ENCODE peak calls at places on chromosome 15, in five cellular contexts. G, V, O, X and S are unnamed samples.

GRCh38 chr15:85831415-85832113 is 36.8 kb upstream of the KLHL25 start:
- DNase-seq in G (peak; percentile 73), O (no peak), V (peak; percentile 70), X (peak; percentile 71), S (no peak)

GRCh38 chr15:39618063-39618823 is 37.4 kb downstream of the THBS1 start:
- DNase-seq in V (no peak), X (no peak), G (no peak), O (no peak), S (no peak)

GRCh38 chr15:43165801-43166325 is 19.3 kb upstream of the CCNDBP1 start:
- DNase-seq in V (no peak), X (no peak), O (no peak), G (no peak), S (no peak)

GRCh38 chr15:44812029-44812517 is 75.7 kb downstream of the TRIM69 start:
- DNase-seq in X (peak; percentile 31), O (no peak), V (peak; percentile 76), G (peak; percentile 90), S (no peak)

GRCh38 chr15:40929730-40930429 is 740 bp downstream of the DLL4 start:
- DNase-seq in X (peak; percentile 71), G (peak; percentile 61), V (peak; percentile 63), O (no peak), S (no peak)

GRCh38 chr15:67746022-67746421 is 79.3 kb upstream of the SKOR1 start:
- DNase-seq in V (no peak), G (no peak), O (no peak), X (no peak), S (no peak)

GRCh38 chr15:58228708-58229107 is 90.5 kb downstream of the AQP9 start:
- DNase-seq in O (no peak), X (peak; percentile 47), G (no peak), V (no peak), S (no peak)

GRCh38 chr15:78979456-78980320 is 34.8 kb upstream of the CTSH start:
- DNase-seq in X (peak; percentile 61), O (peak; percentile 66), V (peak; percentile 81), G (peak; percentile 67), S (peak; percentile 59)

GRCh38 chr15:85168642-85169173 is 187.1 kb downstream of the PDE8A start:
- DNase-seq in O (no peak), G (peak; percentile 57), X (no peak), V (peak; percentile 82), S (no peak)

GRCh38 chr15:52528465-52529288 is at the start of gene MYO5A:
- DNase-seq in O (no peak), G (peak; percentile 73), X (peak; percentile 83), V (peak; percentile 68), S (peak; percentile 35)

GRCh38 chr15:45489690-45490238 is 32.8 kb downstream of the SLC30A4 start:
- DNase-seq in X (no peak), V (no peak), O (no peak), G (no peak), S (no peak)

GRCh38 chr15:100937171-100937570 is 18.0 kb downstream of the LRRK1 start:
- DNase-seq in X (no peak), G (no peak), O (no peak), V (no peak), S (no peak)

GRCh38 chr15:60573936-60574335 is 95.0 kb upstream of the ICE2 start:
- DNase-seq in X (no peak), G (peak; percentile 54), V (no peak), O (no peak), S (no peak)

GRCh38 chr15:65085990-65086679 is 9.6 kb downstream of the KBTBD13 start:
- DNase-seq in O (no peak), G (peak; percentile 57), X (peak; percentile 52), V (peak; percentile 38), S (no peak)

GRCh38 chr15:38134252-38134651 is 118.4 kb upstream of the SPRED1 start:
- DNase-seq in G (peak; percentile 10), X (peak; percentile 48), V (no peak), O (no peak), S (no peak)

GRCh38 chr15:70375006-70375409 is 277.3 kb upstream of the TLE3 start:
- DNase-seq in O (no peak), V (no peak), X (no peak), G (no peak), S (no peak)

GRCh38 chr15:64948916-64949315 is 37.2 kb downstream of the ANKDD1A start:
- DNase-seq in G (no peak), O (no peak), V (no peak), X (no peak), S (no peak)

GRCh38 chr15:45134682-45135604 is 5.1 kb downstream of the DUOX1 start:
- DNase-seq in X (no peak), V (peak; percentile 57), G (peak; percentile 51), O (no peak), S (no peak)

GRCh38 chr15:31615643-31616415 is 289.2 kb downstream of the KLF13 start:
- DNase-seq in X (no peak), O (no peak), G (no peak), V (no peak), S (no peak)

GRCh38 chr15:57517027-57517671 is 74.6 kb upstream of the MYZAP start:
- DNase-seq in V (no peak), G (no peak), O (no peak), X (no peak), S (no peak)

GRCh38 chr15:65533057-65533752 is 2.9 kb downstream of the HACD3 start:
- DNase-seq in V (no peak), O (no peak), X (no peak), G (no peak), S (no peak)

GRCh38 chr15:71426792-71427191 is 311.5 kb downstream of the THSD4 start:
- DNase-seq in V (no peak), O (no peak), G (no peak), X (no peak), S (no peak)

GRCh38 chr15:73382131-73382530 is 13.4 kb upstream of the HCN4 start:
- DNase-seq in X (no peak), G (no peak), V (no peak), O (no peak), S (no peak)

GRCh38 chr15:98904466-98905048 is 103.0 kb downstream of the PGPEP1L start:
- DNase-seq in X (no peak), O (no peak), G (peak; percentile 22), V (no peak), S (no peak)

GRCh38 chr15:78431955-78432354 is 6.1 kb upstream of the IREB2 start:
- DNase-seq in V (no peak), G (no peak), O (no peak), X (no peak), S (no peak)

GRCh38 chr15:67547836-67548531 is 5.5 kb downstream of the MAP2K5 start:
- DNase-seq in V (no peak), X (no peak), O (no peak), G (no peak), S (no peak)

GRCh38 chr15:80059786-80060489 is 462 bp downstream of the ZFAND6 start:
- DNase-seq in X (no peak), G (peak; percentile 48), V (peak; percentile 45), O (no peak), S (no peak)

GRCh38 chr15:51024735-51025453 is 69.8 kb downstream of the TNFAIP8L3 start:
- DNase-seq in V (no peak), O (no peak), X (no peak), G (no peak), S (no peak)

GRCh38 chr15:33243869-33244268 is 49.4 kb upstream of the FMN1 start:
- DNase-seq in V (no peak), G (no peak), X (no peak), O (no peak), S (no peak)

GRCh38 chr15:40358492-40359353 is 704 bp downstream of the DISP2 start:
- DNase-seq in G (peak; percentile 38), O (no peak), X (no peak), V (no peak), S (no peak)

DNA sequence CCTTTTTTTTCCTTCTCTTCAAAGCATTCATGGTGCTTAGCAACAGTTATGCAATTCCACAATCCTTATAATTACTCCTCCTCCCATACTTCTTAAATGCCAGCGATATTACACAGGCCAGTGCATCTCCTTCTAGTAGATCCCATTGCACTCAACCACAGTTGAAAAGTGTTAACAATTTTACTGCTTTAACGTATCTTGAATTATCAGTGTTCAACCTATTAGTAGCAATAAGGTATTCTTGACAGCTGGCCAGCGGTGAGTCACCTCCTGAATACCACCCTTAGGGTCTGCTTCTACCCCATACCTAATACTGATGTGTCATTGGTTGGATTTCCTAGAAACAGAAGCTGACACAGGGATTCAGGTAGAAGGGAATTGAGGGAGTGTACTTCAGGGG is 24.0 kb upstream of the TEX9 start:
- DNase-seq in V (no peak), G (no peak), O (no peak), X (no peak), S (no peak)
- H3K4me3 ChIP-seq in V (no peak overlapping the region), G (no peak overlapping the region), O (no peak overlapping the region), X (no peak overlapping the region), S (no peak overlapping the region)

GRCh38 chr15:74543583-74543982 is 2.6 kb downstream of the ARID3B start:
- DNase-seq in V (no peak), G (no peak), O (no peak), X (no peak), S (no peak)
- TF ChIP-seq CTCF in V (no peak), G (peak; percentile 13), O (peak; percentile 64), X (no peak), S (peak; percentile 66)

GRCh38 chr15:95326689-95327525 is 1003.6 kb upstream of the NR2F2 start:
- DNase-seq in G (no peak), X (peak; percentile 28), V (no peak), O (no peak), S (no peak)

GRCh38 chr15:95329362-95329761 is 1001.1 kb upstream of the NR2F2 start:
- DNase-seq in G (no peak), O (no peak), X (no peak), V (no peak), S (no peak)

GRCh38 chr15:95324596-95325135 is 1005.8 kb upstream of the NR2F2 start:
- DNase-seq in X (no peak), V (no peak), G (no peak), O (no peak), S (no peak)

GRCh38 chr15:95325763-95326688 is 1004.5 kb upstream of the NR2F2 start:
- DNase-seq in V (no peak), O (no peak), X (no peak), G (no peak), S (no peak)

DNA sequence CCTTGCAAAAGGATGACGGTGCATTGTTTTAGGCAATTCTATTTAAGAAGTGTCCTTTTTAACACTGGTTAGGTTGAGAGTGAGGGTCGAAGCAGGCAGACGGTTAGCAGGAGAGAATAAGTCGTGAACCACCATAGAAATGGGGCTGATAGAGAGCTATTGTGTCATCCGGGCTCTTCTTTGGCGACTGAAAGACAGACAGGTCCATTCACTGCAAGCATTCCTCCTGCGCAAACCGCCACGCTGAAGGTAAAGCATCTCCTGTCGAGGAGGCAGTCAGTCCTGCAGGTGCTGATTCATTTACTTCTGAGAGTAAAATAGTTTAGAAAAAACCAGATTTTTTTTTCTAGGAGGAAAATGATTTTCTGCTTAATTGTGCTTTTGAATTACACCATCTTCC is 1002.8 kb upstream of the NR2F2 start:
- DNase-seq in X (no peak), G (no peak), O (no peak), V (no peak), S (no peak)
- H3K4me3 ChIP-seq in X (peak overlapping the region; percentile 55), G (no peak overlapping the region), O (no peak overlapping the region), V (no peak overlapping the region), S (no peak overlapping the region)

DNA sequence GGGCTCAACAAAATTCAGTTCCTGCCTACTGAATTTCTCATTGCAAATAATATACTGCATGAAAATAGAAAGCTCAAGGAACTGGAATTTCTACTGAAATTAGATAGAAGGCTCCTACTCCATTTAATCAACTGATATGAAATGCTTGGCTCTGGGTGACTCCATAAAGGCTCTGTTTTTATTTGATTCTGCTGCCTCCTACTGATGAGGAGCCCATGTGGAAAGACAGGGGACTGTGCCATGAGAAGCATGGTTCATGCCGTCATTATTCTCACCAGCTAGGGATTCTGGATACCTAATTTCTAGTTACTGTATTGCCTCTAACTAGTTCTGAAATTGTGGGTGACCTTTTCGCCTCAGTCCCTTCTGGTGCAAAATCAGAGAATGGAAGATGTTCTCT is 366.2 kb upstream of the DPH6 start:
- DNase-seq in X (no peak), O (no peak), G (no peak), V (no peak), S (no peak)
- TF ChIP-seq CTCF in X (peak; percentile 21), O (no peak), G (no peak), V (no peak), S (no peak)